ENCODE peak calls at places on chromosomes 4 and X, in seven cellular contexts. One of them, this sample, is unnamed.
A peak's percentile ranks its signal among the peaks of the same experiment; 100 is the strongest.

GRCh38 chrX:23773601-23774175 is 9.3 kb upstream of the SAT1 start:
- DNase-seq in HTR-8/SVneo: no peak
- DNase-seq in activated naive CD4-positive, alpha-beta T cell: no peak
- DNase-seq in stimulated activated CD8-positive, alpha-beta memory T cell treated with anti-CD3 and anti-CD28 coated beads, Interleukin-2, amount 100 ng/mL, for 48 hours: no peak
- DNase-seq in NCI-H2107: no peak
- DNase-seq in AG20443: no peak
- DNase-seq in cardiac muscle cell: no peak
- DNase-seq in this sample: no peak

GRCh38 chr4:107931775-107932321 is 499 bp downstream of the CYP2U1 start:
- DNase-seq in activated naive CD4-positive, alpha-beta T cell: peak; percentile 5
- DNase-seq in NCI-H2107: no peak
- DNase-seq in HTR-8/SVneo: no peak
- DNase-seq in cardiac muscle cell: no peak
- DNase-seq in AG20443: no peak
- DNase-seq in stimulated activated CD8-positive, alpha-beta memory T cell treated with anti-CD3 and anti-CD28 coated beads, Interleukin-2, amount 100 ng/mL, for 48 hours: peak; percentile 8
- DNase-seq in this sample: no peak

GRCh38 chr4:2663275-2663674 is 92.9 kb downstream of the TNIP2 start:
- DNase-seq in stimulated activated CD8-positive, alpha-beta memory T cell treated with anti-CD3 and anti-CD28 coated beads, Interleukin-2, amount 100 ng/mL, for 48 hours: no peak
- DNase-seq in AG20443: no peak
- DNase-seq in cardiac muscle cell: peak; percentile 32
- DNase-seq in NCI-H2107: no peak
- DNase-seq in HTR-8/SVneo: no peak
- DNase-seq in activated naive CD4-positive, alpha-beta T cell: no peak
- DNase-seq in this sample: no peak

GRCh38 chr4:74237425-74237966 is 70.8 kb upstream of the EPGN start:
- DNase-seq in NCI-H2107: no peak
- DNase-seq in HTR-8/SVneo: no peak
- DNase-seq in AG20443: no peak
- DNase-seq in stimulated activated CD8-positive, alpha-beta memory T cell treated with anti-CD3 and anti-CD28 coated beads, Interleukin-2, amount 100 ng/mL, for 48 hours: no peak
- DNase-seq in cardiac muscle cell: no peak
- DNase-seq in activated naive CD4-positive, alpha-beta T cell: no peak
- DNase-seq in this sample: no peak

GRCh38 chr4:164396439-164396838 is 357.5 kb upstream of the SMIM31 start:
- DNase-seq in stimulated activated CD8-positive, alpha-beta memory T cell treated with anti-CD3 and anti-CD28 coated beads, Interleukin-2, amount 100 ng/mL, for 48 hours: no peak
- DNase-seq in NCI-H2107: no peak
- DNase-seq in AG20443: no peak
- DNase-seq in HTR-8/SVneo: no peak
- DNase-seq in activated naive CD4-positive, alpha-beta T cell: no peak
- DNase-seq in cardiac muscle cell: no peak
- DNase-seq in this sample: peak; percentile 9

GRCh38 chr4:69497886-69498395 is 2.2 kb upstream of the UGT2B4 start:
- DNase-seq in stimulated activated CD8-positive, alpha-beta memory T cell treated with anti-CD3 and anti-CD28 coated beads, Interleukin-2, amount 100 ng/mL, for 48 hours: no peak
- DNase-seq in HTR-8/SVneo: no peak
- DNase-seq in NCI-H2107: no peak
- DNase-seq in AG20443: no peak
- DNase-seq in cardiac muscle cell: no peak
- DNase-seq in activated naive CD4-positive, alpha-beta T cell: no peak
- DNase-seq in this sample: no peak

GRCh38 chr4:98474408-98474844 is 184.0 kb downstream of the TSPAN5 start:
- DNase-seq in NCI-H2107: no peak
- DNase-seq in HTR-8/SVneo: no peak
- DNase-seq in activated naive CD4-positive, alpha-beta T cell: no peak
- DNase-seq in AG20443: no peak
- DNase-seq in stimulated activated CD8-positive, alpha-beta memory T cell treated with anti-CD3 and anti-CD28 coated beads, Interleukin-2, amount 100 ng/mL, for 48 hours: no peak
- DNase-seq in cardiac muscle cell: peak; percentile 74
- DNase-seq in this sample: no peak

GRCh38 chr4:64079316-64079715 is 329.9 kb downstream of the TECRL start:
- DNase-seq in cardiac muscle cell: no peak
- DNase-seq in HTR-8/SVneo: no peak
- DNase-seq in NCI-H2107: no peak
- DNase-seq in activated naive CD4-positive, alpha-beta T cell: no peak
- DNase-seq in AG20443: no peak
- DNase-seq in stimulated activated CD8-positive, alpha-beta memory T cell treated with anti-CD3 and anti-CD28 coated beads, Interleukin-2, amount 100 ng/mL, for 48 hours: no peak
- DNase-seq in this sample: no peak

GRCh38 chr4:137307806-137308205 is 224.5 kb downstream of the PCDH18 start:
- DNase-seq in stimulated activated CD8-positive, alpha-beta memory T cell treated with anti-CD3 and anti-CD28 coated beads, Interleukin-2, amount 100 ng/mL, for 48 hours: no peak
- DNase-seq in cardiac muscle cell: peak; percentile 82
- DNase-seq in NCI-H2107: no peak
- DNase-seq in HTR-8/SVneo: peak; percentile 14
- DNase-seq in AG20443: peak; percentile 63
- DNase-seq in activated naive CD4-positive, alpha-beta T cell: no peak
- DNase-seq in this sample: no peak

GRCh38 chr4:76569695-76570094 is 134.7 kb downstream of the SHROOM3 start:
- DNase-seq in stimulated activated CD8-positive, alpha-beta memory T cell treated with anti-CD3 and anti-CD28 coated beads, Interleukin-2, amount 100 ng/mL, for 48 hours: no peak
- DNase-seq in activated naive CD4-positive, alpha-beta T cell: no peak
- DNase-seq in HTR-8/SVneo: no peak
- DNase-seq in cardiac muscle cell: no peak
- DNase-seq in NCI-H2107: no peak
- DNase-seq in AG20443: no peak
- DNase-seq in this sample: no peak

GRCh38 chrX:134406230-134406794 is 53.7 kb upstream of the HPRT1 start:
- DNase-seq in AG20443: no peak
- DNase-seq in NCI-H2107: no peak
- DNase-seq in cardiac muscle cell: peak; percentile 3
- DNase-seq in HTR-8/SVneo: no peak
- DNase-seq in stimulated activated CD8-positive, alpha-beta memory T cell treated with anti-CD3 and anti-CD28 coated beads, Interleukin-2, amount 100 ng/mL, for 48 hours: no peak
- DNase-seq in activated naive CD4-positive, alpha-beta T cell: no peak
- DNase-seq in this sample: no peak

GRCh38 chr4:146210890-146211289 is 3.4 kb upstream of the REELD1 start:
- DNase-seq in cardiac muscle cell: no peak
- DNase-seq in HTR-8/SVneo: no peak
- DNase-seq in activated naive CD4-positive, alpha-beta T cell: no peak
- DNase-seq in AG20443: no peak
- DNase-seq in stimulated activated CD8-positive, alpha-beta memory T cell treated with anti-CD3 and anti-CD28 coated beads, Interleukin-2, amount 100 ng/mL, for 48 hours: no peak
- DNase-seq in NCI-H2107: no peak
- DNase-seq in this sample: no peak

GRCh38 chrX:45596190-45596808 is 395.6 kb upstream of the DIPK2B start:
- DNase-seq in AG20443: peak; percentile 7
- DNase-seq in stimulated activated CD8-positive, alpha-beta memory T cell treated with anti-CD3 and anti-CD28 coated beads, Interleukin-2, amount 100 ng/mL, for 48 hours: no peak
- DNase-seq in NCI-H2107: no peak
- DNase-seq in activated naive CD4-positive, alpha-beta T cell: no peak
- DNase-seq in cardiac muscle cell: peak; percentile 21
- DNase-seq in HTR-8/SVneo: no peak
- DNase-seq in this sample: no peak

GRCh38 chrX:151488677-151489076 is 74.8 kb upstream of the PASD1 start:
- DNase-seq in HTR-8/SVneo: peak; percentile 0
- DNase-seq in AG20443: peak; percentile 7
- DNase-seq in activated naive CD4-positive, alpha-beta T cell: no peak
- DNase-seq in cardiac muscle cell: no peak
- DNase-seq in NCI-H2107: peak; percentile 2
- DNase-seq in stimulated activated CD8-positive, alpha-beta memory T cell treated with anti-CD3 and anti-CD28 coated beads, Interleukin-2, amount 100 ng/mL, for 48 hours: no peak
- DNase-seq in this sample: no peak

GRCh38 chr4:147052361-147052760 is 106.7 kb upstream of the TTC29 start:
- DNase-seq in activated naive CD4-positive, alpha-beta T cell: no peak
- DNase-seq in stimulated activated CD8-positive, alpha-beta memory T cell treated with anti-CD3 and anti-CD28 coated beads, Interleukin-2, amount 100 ng/mL, for 48 hours: no peak
- DNase-seq in AG20443: no peak
- DNase-seq in cardiac muscle cell: no peak
- DNase-seq in HTR-8/SVneo: no peak
- DNase-seq in NCI-H2107: no peak
- DNase-seq in this sample: no peak

This sample was measured in SJCRH30.